ENCODE peak calls at places on chromosomes 3 and 15, in ten cellular contexts. D is HCT116, V is GM23338, Z is OCI-LY7, H is hepatocyte, M is Karpas-422, Q is PC-3, S is MM.1S, I is SK-N-SH, U is GM23248. O is an unnamed sample.

GRCh38 chr15:38683382-38684242 is 119.0 kb upstream of the RASGRP1 start:
- DNase-seq in D (peak; percentile 27), V (peak; percentile 67), Z (peak; percentile 85), H (peak; percentile 58), M (peak; percentile 92), Q (peak; percentile 65), S (peak; percentile 69), I (peak; percentile 43), U (peak; percentile 70), O (no peak)

GRCh38 chr15:67082007-67082536 is 16.7 kb downstream of the SMAD3 start:
- DNase-seq in D (no peak), V (no peak), Z (peak; percentile 77), H (no peak), M (no peak), Q (peak; percentile 48), S (peak; percentile 81), I (no peak), U (no peak), O (no peak)

GRCh38 chr3:30476373-30477082 is 129.9 kb upstream of the TGFBR2 start:
- DNase-seq in D (peak; percentile 28), V (no peak), Z (no peak), H (no peak), M (no peak), Q (peak; percentile 92), S (no peak), I (no peak), U (peak; percentile 60), O (peak; percentile 62)

GRCh38 chr3:124419303-124419702 is 310.9 kb upstream of the UMPS start:
- DNase-seq in D (no peak), V (no peak), Z (no peak), H (no peak), M (no peak), Q (no peak), S (no peak), I (no peak), U (no peak), O (no peak)

GRCh38 chr3:17054301-17054700 is 169.5 kb downstream of the PLCL2 start:
- DNase-seq in D (no peak), V (no peak), Z (no peak), H (no peak), M (no peak), Q (no peak), S (peak; percentile 31), I (no peak), U (no peak), O (no peak)

GRCh38 chr3:114389156-114389555 is 95.3 kb downstream of the TIGIT start:
- DNase-seq in D (no peak), V (no peak), Z (no peak), H (no peak), M (no peak), Q (no peak), S (no peak), I (no peak), U (no peak), O (no peak)

GRCh38 chr3:111712294-111713180 is 117.4 kb upstream of the ZBED2 start:
- DNase-seq in D (no peak), V (no peak), Z (peak; percentile 71), H (no peak), M (peak; percentile 86), Q (no peak), S (no peak), I (peak; percentile 11), U (peak; percentile 84), O (no peak)

GRCh38 chr3:126557415-126557745 is 1.4 kb downstream of the C3orf22 start:
- DNase-seq in D (no peak), V (no peak), Z (no peak), H (no peak), M (no peak), Q (no peak), S (no peak), I (peak; percentile 8), U (no peak), O (no peak)

GRCh38 chr3:15983232-15983631 is 185.5 kb upstream of the ANKRD28 start:
- DNase-seq in D (no peak), V (no peak), Z (no peak), H (no peak), M (no peak), Q (peak; percentile 43), S (no peak), I (peak; percentile 24), U (peak; percentile 93), O (peak; percentile 79)

GRCh38 chr3:107942244-107942643 is 148.6 kb downstream of the CD47 start:
- DNase-seq in D (no peak), V (no peak), Z (no peak), H (no peak), M (no peak), Q (peak; percentile 86), S (no peak), I (no peak), U (peak; percentile 47), O (no peak)

GRCh38 chr3:181698263-181698944 is 13.3 kb upstream of the SOX2 start:
- DNase-seq in D (no peak), V (peak; percentile 32), Z (no peak), H (no peak), M (no peak), Q (no peak), S (no peak), I (peak; percentile 47), U (no peak), O (no peak)

GRCh38 chr3:181695661-181696491 is 15.8 kb upstream of the SOX2 start:
- DNase-seq in D (no peak), V (no peak), Z (no peak), H (peak; percentile 32), M (no peak), Q (no peak), S (no peak), I (no peak), U (peak; percentile 17), O (no peak)

GRCh38 chr3:181696641-181697230 is 15.0 kb upstream of the SOX2 start:
- DNase-seq in D (no peak), V (no peak), Z (no peak), H (no peak), M (no peak), Q (no peak), S (no peak), I (no peak), U (no peak), O (no peak)

GRCh38 chr3:181700168-181701087 is 11.3 kb upstream of the SOX2 start:
- DNase-seq in D (peak; percentile 69), V (peak; percentile 92), Z (peak; percentile 82), H (peak; percentile 89), M (peak; percentile 89), Q (peak; percentile 76), S (peak; percentile 90), I (peak; percentile 87), U (peak; percentile 78), O (peak; percentile 75)

GRCh38 chr3:181699171-181699903 is 12.4 kb upstream of the SOX2 start:
- DNase-seq in D (no peak), V (peak; percentile 77), Z (no peak), H (no peak), M (no peak), Q (no peak), S (peak; percentile 39), I (no peak), U (no peak), O (no peak)
- H2AFZ ChIP-seq in D (no peak overlapping the region), V (no peak overlapping the region), Z (peak overlapping the region; percentile 95), H (no peak overlapping the region), M (no peak overlapping the region), Q (no peak overlapping the region), S (peak overlapping the region; percentile 89), I (no peak overlapping the region), U (no peak overlapping the region), O (no peak overlapping the region)

GRCh38 chr15:44910981-44911625 is 45.4 kb upstream of the TERB2 start:
- DNase-seq in D (no peak), V (no peak), Z (no peak), H (no peak), M (no peak), Q (no peak), S (no peak), I (no peak), U (no peak), O (no peak)
- H3K9me2 ChIP-seq in D (no peaks in the 10 kb centered on the region), V (no peaks in the 10 kb centered on the region), Z (no peaks in the 10 kb centered on the region), H (no peaks in the 10 kb centered on the region), M (no peaks in the 10 kb centered on the region), Q (no peaks in the 10 kb centered on the region), S (no peaks in the 10 kb centered on the region), I (no peaks in the 10 kb centered on the region), U (no peaks in the 10 kb centered on the region), O (no peaks in the 10 kb centered on the region)

GRCh38 chr3:156349111-156349510 is 205.8 kb downstream of the SSR3 start:
- DNase-seq in D (no peak), V (no peak), Z (no peak), H (no peak), M (no peak), Q (no peak), S (peak; percentile 38), I (no peak), U (no peak), O (no peak)
- H3K4me1 ChIP-seq in D (peaks cover 4% of the 10 kb centered on the region), V (no peaks in the 10 kb centered on the region), Z (no peaks in the 10 kb centered on the region), H (no peaks in the 10 kb centered on the region), M (no peaks in the 10 kb centered on the region), Q (no peaks in the 10 kb centered on the region), S (peaks cover 9% of the 10 kb centered on the region), I (no peaks in the 10 kb centered on the region), U (no peaks in the 10 kb centered on the region), O (no peaks in the 10 kb centered on the region)

GRCh38 chr3:104133630-104134029 is 1233.1 kb upstream of the ALCAM start:
- DNase-seq in D (no peak), V (peak; percentile 82), Z (no peak), H (no peak), M (no peak), Q (no peak), S (no peak), I (no peak), U (no peak), O (no peak)
- H2AFZ ChIP-seq in D (peak overlapping the region; percentile 37), V (no peak overlapping the region), Z (no peak overlapping the region), H (no peak overlapping the region), M (no peak overlapping the region), Q (no peak overlapping the region), S (no peak overlapping the region), I (peak overlapping the region; percentile 75), U (no peak overlapping the region), O (no peak overlapping the region)

DNA sequence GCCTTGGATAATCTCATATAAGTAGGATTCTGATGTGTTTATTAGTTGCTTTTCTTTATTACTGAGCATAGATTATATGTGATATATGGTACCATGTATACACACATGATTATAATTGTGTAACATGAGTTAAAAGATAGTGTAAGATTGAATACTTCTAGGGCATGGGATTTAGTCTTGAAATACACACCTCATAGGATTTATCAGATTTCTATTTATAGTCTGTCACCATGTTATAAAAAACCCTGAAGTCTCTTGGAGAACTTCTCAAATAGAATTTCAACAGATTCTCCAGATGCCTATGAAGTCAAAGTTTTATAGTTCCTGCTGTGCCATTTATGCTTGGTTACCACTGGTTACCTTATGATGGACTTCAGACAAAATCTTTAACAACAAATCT is 11.2 kb upstream of the KPNA4 start:
- DNase-seq in D (no peak), V (no peak), Z (no peak), H (no peak), M (no peak), Q (no peak), S (no peak), I (no peak), U (no peak), O (no peak)
- H3K9me2 ChIP-seq in D (no peaks in the 10 kb centered on the region), V (no peaks in the 10 kb centered on the region), Z (no peaks in the 10 kb centered on the region), H (no peaks in the 10 kb centered on the region), M (no peaks in the 10 kb centered on the region), Q (no peaks in the 10 kb centered on the region), S (no peaks in the 10 kb centered on the region), I (no peaks in the 10 kb centered on the region), U (no peaks in the 10 kb centered on the region), O (no peaks in the 10 kb centered on the region)